ENCODE peak calls at places on chromosomes 3 and 15, in five cellular contexts. A is fibroblast of lung, M is dorsolateral prefrontal cortex, N is pancreas, U is thyroid gland. E is an unnamed sample.
A peak's percentile ranks its signal among the peaks of the same experiment; 100 is the strongest.

GRCh38 chr3:26647078-26647477 is 24.5 kb downstream of the LRRC3B start:
- DNase-seq in A (no peak), U (no peak), M (no peak), N (no peak), E (no peak)

GRCh38 chr3:90080988-90081387 is 973.6 kb downstream of the EPHA3 start:
- DNase-seq in U (no peak), N (no peak), M (no peak), A (no peak), E (no peak)

GRCh38 chr15:65421360-65422215 is 1.2 kb downstream of the IGDCC4 start:
- DNase-seq in M (peak; percentile 47), U (peak; percentile 57), N (peak; percentile 67), A (peak; percentile 89), E (no peak)

GRCh38 chr3:112149136-112149535 is 16.1 kb upstream of the GCSAM start:
- DNase-seq in A (no peak), N (no peak), M (no peak), U (peak; percentile 17), E (no peak)

GRCh38 chr3:100613721-100614390 is 4.5 kb downstream of the ADGRG7 start:
- DNase-seq in M (no peak), A (no peak), N (no peak), U (no peak), E (no peak)

GRCh38 chr3:163951397-163951987 is 1126.8 kb downstream of the SI start:
- DNase-seq in A (no peak), M (no peak), U (no peak), N (no peak), E (no peak)

GRCh38 chr3:60366491-60366890 is 884.8 kb downstream of the FHIT start:
- DNase-seq in A (peak; percentile 57), M (no peak), U (no peak), N (no peak), E (no peak)

GRCh38 chr3:30977592-30977991 is 83.1 kb upstream of the GADL1 start:
- DNase-seq in N (no peak), A (no peak), M (no peak), U (no peak), E (no peak)

GRCh38 chr3:29420106-29420505 is 139.2 kb downstream of the RBMS3 start:
- DNase-seq in M (no peak), U (no peak), A (peak; percentile 54), N (no peak), E (no peak)

DNA sequence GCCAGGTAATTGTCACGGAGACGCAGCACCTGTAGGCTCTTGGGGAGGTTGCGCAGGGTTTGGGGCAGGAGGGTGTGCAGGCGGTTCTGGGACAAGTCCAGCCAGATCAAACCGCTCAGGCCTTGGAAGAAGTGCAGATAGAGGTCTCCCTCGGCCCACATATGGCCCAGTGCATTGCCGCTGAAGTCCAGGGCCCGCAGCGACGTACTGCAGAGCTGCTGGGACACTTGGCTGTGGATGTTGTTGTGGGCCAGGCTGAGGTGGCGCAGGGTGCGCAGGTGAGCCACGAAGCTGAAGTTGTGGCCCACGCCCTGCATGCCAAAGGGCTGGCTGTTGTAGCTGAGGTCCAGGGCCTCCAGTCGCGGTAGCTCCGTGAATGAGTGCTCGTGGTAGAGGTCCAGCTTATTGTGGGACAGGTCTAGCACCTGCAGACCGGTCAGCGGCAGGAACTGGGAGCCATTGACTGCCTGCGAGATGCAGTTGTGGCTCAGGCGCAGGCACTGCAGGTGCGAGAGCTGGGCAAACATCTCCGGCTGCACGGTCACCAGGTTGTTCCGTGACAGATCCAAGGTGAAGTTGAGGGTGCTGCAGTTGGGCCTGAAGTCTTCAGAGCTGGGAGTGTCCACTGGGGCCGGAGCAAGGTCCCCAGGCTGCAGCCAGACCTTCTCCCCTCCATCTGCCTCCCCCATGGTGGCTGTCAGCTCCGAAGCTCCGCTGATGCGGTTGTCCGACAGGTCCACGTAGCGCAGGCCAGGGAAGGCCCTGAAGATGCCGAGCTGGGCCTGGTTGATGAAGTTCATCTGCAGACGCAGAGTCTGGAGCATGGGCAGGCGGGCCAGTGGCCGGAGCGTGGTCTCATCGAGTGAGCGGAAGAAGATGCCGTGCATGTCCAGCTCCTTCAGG is 2.9 kb downstream of the TLR9 start:
- DNase-seq in A (no peak), U (no peak), M (no peak), N (peak; percentile 44), E (peak; percentile 64)
- H3K27ac ChIP-seq in A (no peak overlapping the region), U (no peak overlapping the region), M (no peak overlapping the region), N (no peak overlapping the region), E (no peak overlapping the region)

DNA sequence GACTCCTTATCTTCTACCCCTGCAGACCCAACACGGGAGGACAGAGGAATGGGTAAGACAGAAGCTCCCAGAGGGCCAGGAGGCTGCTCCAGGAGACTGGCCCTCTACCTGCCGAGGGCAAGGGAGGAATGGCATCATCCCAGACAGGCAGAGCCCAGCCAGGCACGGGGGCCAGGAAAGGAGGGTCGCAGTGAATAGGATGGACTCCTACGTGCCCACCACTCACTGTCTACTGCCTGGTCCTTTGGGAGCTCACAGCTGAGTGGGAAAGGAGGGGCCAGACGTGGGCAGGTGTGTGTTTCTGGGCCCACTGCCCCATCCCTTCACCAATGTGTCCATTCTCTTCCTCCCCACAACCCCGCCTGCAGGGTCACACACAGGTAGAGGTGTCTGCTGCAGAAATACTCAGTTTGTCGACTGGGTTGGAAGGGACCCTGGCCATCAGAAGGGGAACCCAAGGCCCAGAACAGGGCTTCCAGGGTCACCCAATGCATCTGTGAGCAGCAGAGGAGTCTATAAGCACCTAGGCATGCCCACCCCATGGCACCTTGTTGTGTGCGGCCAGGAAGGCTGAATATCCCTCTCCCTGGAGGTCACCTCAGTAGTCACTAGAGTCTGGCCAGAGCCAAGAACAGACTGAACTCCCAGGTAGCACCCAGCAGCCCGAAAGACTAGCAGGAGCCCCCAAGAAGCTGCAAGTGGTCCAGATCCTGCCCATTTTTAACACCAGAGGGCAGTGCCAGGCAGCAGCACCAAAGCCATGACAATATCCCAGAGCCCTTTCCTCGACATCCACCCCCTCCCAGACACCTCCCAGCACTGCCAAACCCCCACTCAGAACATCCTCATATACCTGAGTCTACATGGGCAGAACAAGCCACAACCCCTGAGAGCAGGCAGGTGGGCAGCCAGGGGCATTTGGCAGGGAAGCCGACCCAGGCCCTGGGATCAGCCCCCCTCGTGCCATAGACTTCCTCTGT is 24.0 kb downstream of the TKT start:
- DNase-seq in U (no peak), M (no peak), A (no peak), N (peak; percentile 30), E (peak; percentile 44)
- TF ChIP-seq CTCF in U (no peak), M (no peak), A (no peak), N (no peak), E (no peak)

GRCh38 chr3:195910499-195910845 is 2.1 kb upstream of the TNK2 start:
- DNase-seq in M (no peak), A (no peak), N (peak; percentile 48), U (no peak), E (no peak)
- H3K4me3 ChIP-seq in M (peak overlapping the region; percentile 78), A (no peak overlapping the region), N (no peak overlapping the region), U (no peak overlapping the region), E (peak overlapping the region; percentile 53)

GRCh38 chr3:10196389-10197052 is 31.8 kb downstream of the IRAK2 start:
- DNase-seq in A (peak; percentile 84), U (no peak), N (no peak), M (no peak), E (no peak)

GRCh38 chr3:10195692-10196091 is 31.0 kb downstream of the IRAK2 start:
- DNase-seq in N (no peak), A (no peak), U (no peak), M (peak; percentile 46), E (no peak)

GRCh38 chr3:10194328-10195071 is 29.8 kb downstream of the IRAK2 start:
- DNase-seq in U (peak; percentile 63), N (no peak), A (no peak), M (peak; percentile 79), E (no peak)

GRCh38 chr3:10198761-10199688 is 34.3 kb downstream of the IRAK2 start:
- DNase-seq in A (peak; percentile 69), N (no peak), M (no peak), U (peak; percentile 63), E (no peak)

GRCh38 chr3:10198226-10198625 is 33.5 kb downstream of the IRAK2 start:
- DNase-seq in A (no peak), U (no peak), N (no peak), M (no peak), E (no peak)
- H3K27ac ChIP-seq in A (no peak overlapping the region), U (peak overlapping the region; percentile 85), N (no peak overlapping the region), M (peak overlapping the region; percentile 98), E (peak overlapping the region; percentile 55)

GRCh38 chr3:179146911-179147570 is 1.1 kb upstream of the PIK3CA start:
- DNase-seq in N (no peak), U (no peak), M (no peak), A (peak; percentile 61), E (no peak)
- TF ChIP-seq CTCF in N (peak; percentile 54), U (peak; percentile 43), M (peak; percentile 63), A (peak; percentile 69), E (peak; percentile 71)

DNA sequence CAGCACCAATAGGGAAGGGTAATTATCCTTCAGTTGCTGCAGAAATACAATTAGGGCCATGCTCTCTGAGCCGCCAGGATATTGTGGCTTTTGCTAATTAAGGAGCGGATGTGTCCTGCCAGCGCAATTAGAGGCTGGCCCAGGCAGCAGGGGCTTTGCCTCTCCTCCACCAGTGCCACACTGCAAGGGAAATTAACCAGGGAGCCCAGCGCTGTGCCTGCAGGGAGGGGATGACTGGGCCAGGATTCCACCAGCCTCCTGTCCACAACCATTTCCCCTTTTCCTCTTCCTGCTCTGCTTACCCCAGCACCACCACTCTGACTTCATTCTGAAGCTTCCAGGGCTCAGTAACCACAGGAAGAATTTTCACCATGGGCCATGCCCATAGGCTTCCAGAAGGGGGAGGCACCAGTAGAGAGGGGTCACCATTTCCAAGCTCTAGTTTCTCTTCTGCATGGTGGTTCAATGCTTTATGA is 10.3 kb upstream of the AEN start:
- DNase-seq in U (no peak), M (no peak), A (peak; percentile 20), N (no peak), E (no peak)
- H3K4me3 ChIP-seq in U (no peak overlapping the region), M (no peak overlapping the region), A (no peak overlapping the region), N (no peak overlapping the region), E (no peak overlapping the region)

DNA sequence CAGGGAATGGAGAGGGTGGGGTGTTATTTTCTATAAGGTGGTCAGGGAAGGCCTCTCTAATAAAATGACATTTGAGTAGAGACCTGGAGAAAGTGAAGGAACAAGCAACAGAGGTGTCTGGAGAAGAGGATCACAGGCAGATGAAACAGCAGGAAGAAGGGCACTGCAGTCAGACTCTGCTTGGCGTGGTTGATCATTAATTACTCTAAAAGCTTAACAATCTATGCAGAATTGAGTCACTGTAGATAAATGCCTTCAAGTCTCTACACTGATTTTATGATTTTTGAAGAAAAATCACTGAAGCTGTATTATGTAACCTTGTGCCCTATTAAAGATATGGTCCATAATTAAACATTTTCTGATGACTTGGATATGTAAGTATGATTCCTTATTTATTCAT is 114.2 kb downstream of the TNIK start:
- DNase-seq in U (no peak), M (no peak), A (no peak), N (no peak), E (no peak)
- H3K27ac ChIP-seq in U (no peak overlapping the region), M (peak overlapping the region; percentile 74), A (no peak overlapping the region), N (no peak overlapping the region), E (no peak overlapping the region)

DNA sequence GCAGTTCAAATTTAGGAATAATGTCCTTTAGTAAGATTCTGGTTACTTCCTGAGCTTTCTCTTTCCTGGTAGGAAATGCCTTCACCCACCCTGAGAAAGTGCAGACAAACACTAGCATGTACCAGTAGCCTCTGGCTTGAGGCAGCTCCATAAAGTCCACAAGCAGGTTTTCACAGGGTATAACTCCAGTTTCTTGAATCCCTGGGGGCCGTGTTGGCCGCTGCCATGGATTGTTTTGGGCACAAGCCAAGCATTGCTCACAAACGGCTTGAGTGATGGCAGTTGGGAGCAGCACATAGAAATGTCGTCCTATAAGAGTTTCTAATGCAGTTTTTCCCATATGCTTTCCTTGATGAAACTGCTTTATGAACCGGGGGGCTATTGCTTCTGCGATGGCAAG is 164.1 kb downstream of the STXBP5L start:
- DNase-seq in U (peak; percentile 55), N (no peak), M (no peak), A (no peak), E (no peak)
- TF ChIP-seq CTCF in U (no peak), N (no peak), M (no peak), A (no peak), E (no peak)